ENCODE peak calls at places on chromosomes 4 and X, in four cellular contexts. One of them, this sample, is unnamed.

GRCh38 chrX:131752493-131753198 is 208.8 kb downstream of the OR13H1 start:
- DNase-seq in ovary: peak
- DNase-seq in NCI-H82: no peak
- DNase-seq in AG10803: no peak
- DNase-seq in this sample: peak

GRCh38 chrX:54786972-54787371 is 11.1 kb downstream of the ITIH6 start:
- DNase-seq in ovary: no peak
- DNase-seq in NCI-H82: peak
- DNase-seq in AG10803: no peak
- DNase-seq in this sample: no peak

GRCh38 chrX:39900788-39901170 is 197.0 kb downstream of the BCOR start:
- DNase-seq in ovary: no peak
- DNase-seq in NCI-H82: peak
- DNase-seq in AG10803: peak
- DNase-seq in this sample: no peak

GRCh38 chr4:56745082-56745481 is 64.0 kb upstream of the HOPX start:
- DNase-seq in ovary: no peak
- DNase-seq in NCI-H82: no peak
- DNase-seq in AG10803: no peak
- DNase-seq in this sample: no peak

GRCh38 chr4:37827030-37827705 is 682 bp downstream of the PGM2 start:
- DNase-seq in ovary: peak
- DNase-seq in NCI-H82: peak
- DNase-seq in AG10803: no peak
- DNase-seq in this sample: peak

GRCh38 chrX:8870411-8870810 is 69.2 kb upstream of the FAM9A start:
- DNase-seq in ovary: no peak
- DNase-seq in NCI-H82: no peak
- DNase-seq in AG10803: peak
- DNase-seq in this sample: no peak

GRCh38 chrX:3962511-3963350 is 249.3 kb upstream of the PRKX start:
- DNase-seq in ovary: no peak
- DNase-seq in NCI-H82: peak
- DNase-seq in AG10803: no peak
- DNase-seq in this sample: no peak

GRCh38 chrX:75301060-75301459 is 27.2 kb downstream of the UPRT start:
- DNase-seq in ovary: no peak
- DNase-seq in NCI-H82: no peak
- DNase-seq in AG10803: no peak
- DNase-seq in this sample: no peak